ENCODE peak calls at places on chromosomes 11 and 22, in five cellular contexts. C, M, O, B and L are unnamed samples. For H3K36me3, the result is how much of the 10 kb centered on the place peaks cover.

GRCh38 chr22:26852176-26852575 is 194.8 kb downstream of the MIAT start:
- DNase-seq in B (peak), C (no peak), O (no peak), M (no peak), L (no peak)

GRCh38 chr11:73958521-73959141 is 7.8 kb downstream of the DNAJB13 start:
- DNase-seq in B (no peak), M (no peak), O (no peak), C (no peak), L (no peak)

GRCh38 chr11:68032997-68033707 is 2.7 kb downstream of the NDUFS8 start:
- DNase-seq in B (no peak), M (no peak), O (no peak), C (no peak), L (no peak)

GRCh38 chr11:34680918-34681554 is 60.1 kb downstream of the EHF start:
- DNase-seq in B (no peak), C (no peak), O (no peak), M (no peak), L (no peak)

GRCh38 chr11:8083088-8083395 is 2.0 kb downstream of the TUB start:
- DNase-seq in O (no peak), C (no peak), B (no peak), M (no peak), L (no peak)

GRCh38 chr11:116317212-116317611 is 455.6 kb downstream of the BUD13 start:
- DNase-seq in M (no peak), O (no peak), C (no peak), B (no peak), L (no peak)

GRCh38 chr11:8631395-8632110 is 37.5 kb upstream of the STK33 start:
- DNase-seq in C (no peak), O (no peak), M (no peak), B (no peak), L (no peak)

GRCh38 chr11:68469122-68469521 is 8.6 kb downstream of the PPP6R3 start:
- DNase-seq in B (no peak), C (no peak), M (no peak), O (no peak), L (no peak)

GRCh38 chr11:33654594-33654993 is 46.0 kb downstream of the C11orf91 start:
- DNase-seq in O (no peak), M (no peak), B (no peak), C (no peak), L (no peak)

GRCh38 chr11:67120881-67121710 is 2.0 kb downstream of the KDM2A start:
- DNase-seq in B (peak), C (no peak), M (peak), O (no peak), L (no peak)

GRCh38 chr11:1157341-1157644 is 460 bp upstream of the MUC5AC start:
- DNase-seq in B (no peak), C (no peak), O (no peak), M (no peak), L (no peak)

GRCh38 chr11:46896719-46897406 is 21.5 kb downstream of the LRP4 start:
- DNase-seq in C (no peak), O (no peak), B (no peak), M (no peak), L (no peak)

GRCh38 chr11:84420261-84420660 is 1134.1 kb upstream of the CCDC90B start:
- DNase-seq in M (no peak), C (no peak), B (no peak), O (no peak), L (no peak)

GRCh38 chr22:33971561-33971961 is 51.3 kb upstream of the LARGE1 start:
- DNase-seq in O (no peak), M (no peak), B (no peak), C (no peak), L (peak)

GRCh38 chr22:50627452-50627913 is 469 bp downstream of the ARSA start:
- DNase-seq in M (no peak), C (no peak), B (peak), O (no peak), L (peak)

GRCh38 chr11:23509821-23510220 is 649.5 kb upstream of the CCDC179 start:
- DNase-seq in C (no peak), M (no peak), B (no peak), O (no peak), L (no peak)

GRCh38 chr11:18203723-18204122 is 31.1 kb downstream of the MRGPRX4 start:
- DNase-seq in B (no peak), O (no peak), M (no peak), C (no peak), L (no peak)

GRCh38 chr11:32131321-32131720 is 40.4 kb downstream of the RCN1 start:
- DNase-seq in C (no peak), B (no peak), O (no peak), M (no peak), L (no peak)

GRCh38 chr11:130211781-130212401 is 52.3 kb downstream of the ST14 start:
- DNase-seq in M (no peak), C (no peak), B (peak), O (peak), L (peak)

GRCh38 chr11:4393209-4394196 is at the start of gene TRIM21:
- DNase-seq in M (peak), O (peak), C (peak), B (peak), L (peak)
- TF ChIP-seq POLR2A in M (peak), O (no peak), C (peak), B (no peak), L (no peak)

DNA sequence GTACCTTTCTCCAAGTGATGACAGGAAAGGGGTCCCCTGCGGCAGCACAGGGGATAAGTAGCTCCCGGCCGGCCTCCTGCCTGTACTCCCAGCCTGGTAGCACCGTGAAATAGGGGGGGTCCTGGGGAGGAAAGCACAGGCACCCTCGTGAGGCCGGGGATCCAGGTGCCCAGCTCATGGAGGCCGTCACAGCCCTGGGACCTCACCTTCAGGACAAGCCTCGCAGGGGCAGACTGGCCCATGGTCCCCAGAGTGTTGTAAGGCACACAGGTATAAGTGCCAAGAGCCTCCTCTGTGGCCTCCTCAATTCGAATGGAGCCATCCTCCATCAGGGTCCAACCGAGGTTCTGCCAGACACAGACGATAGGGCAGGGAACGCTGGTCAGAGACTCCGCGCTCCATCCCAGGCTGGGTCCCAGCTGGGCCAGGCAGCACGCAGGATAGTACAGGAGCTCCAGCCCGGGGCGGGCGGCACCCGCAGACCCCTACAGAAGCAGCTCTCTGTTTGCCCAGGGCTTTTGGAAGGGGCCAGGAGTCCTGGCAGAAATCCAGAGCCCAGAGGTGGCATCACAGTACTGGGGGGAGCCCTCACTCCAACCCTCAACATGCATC is 25.2 kb downstream of the IGSF9B start:
- DNase-seq in C (no peak), O (no peak), B (no peak), M (no peak), L (no peak)
- H3K36me3 ChIP-seq in C (under half), O (under half), B (under half), M (under half), L (under half)

GRCh38 chr11:86802601-86803051 is 2.3 kb downstream of the PRSS23 start:
- DNase-seq in C (no peak), B (no peak), O (no peak), M (no peak), L (no peak)

GRCh38 chr11:86803136-86803535 is 2.8 kb downstream of the PRSS23 start:
- DNase-seq in O (no peak), M (no peak), B (no peak), C (no peak), L (no peak)

GRCh38 chr11:86802146-86802545 is 1.8 kb downstream of the PRSS23 start:
- DNase-seq in C (no peak), M (no peak), B (no peak), O (no peak), L (no peak)

GRCh38 chr11:86804871-86805415 is 4.6 kb downstream of the PRSS23 start:
- DNase-seq in B (no peak), O (no peak), M (no peak), C (no peak), L (no peak)

GRCh38 chr11:86803641-86804040 is 3.3 kb downstream of the PRSS23 start:
- DNase-seq in B (no peak), M (no peak), C (no peak), O (no peak), L (no peak)
- H3K27ac ChIP-seq in B (peak), M (no peak), C (no peak), O (no peak), L (peak)

DNA sequence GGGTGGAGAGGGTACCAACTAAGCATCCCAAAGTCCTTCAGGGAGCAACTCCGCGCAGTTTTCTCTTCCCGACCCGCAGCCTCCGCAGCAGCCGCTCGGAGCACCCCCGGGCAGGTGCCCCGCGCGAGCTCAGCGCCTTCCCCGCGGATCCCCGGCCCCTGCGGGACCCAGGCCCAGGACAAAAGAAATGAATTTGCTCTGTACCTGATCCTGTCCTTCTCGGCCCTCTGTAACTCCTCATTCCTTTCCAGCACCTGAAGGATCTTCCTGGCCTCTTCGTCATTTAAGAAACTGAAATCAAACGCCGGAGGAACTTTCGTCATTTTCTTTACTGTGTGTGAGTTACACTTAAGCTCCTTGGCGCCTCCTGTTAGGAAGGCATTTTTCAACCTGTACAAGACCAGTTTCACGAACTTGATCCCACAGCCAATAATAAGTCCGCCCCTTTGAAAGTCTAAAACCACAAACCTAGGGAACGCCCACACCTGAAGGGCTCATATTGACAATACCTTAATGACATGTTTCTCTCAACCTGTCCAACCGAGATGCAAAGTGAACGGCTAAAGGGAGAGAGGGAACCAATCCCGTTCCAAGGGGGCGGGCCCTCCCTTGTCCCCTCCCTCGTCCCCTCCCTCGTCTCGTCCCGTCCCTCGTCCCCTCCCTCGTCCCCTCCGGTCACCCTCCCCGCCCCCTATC is at the start of gene EXPH5:
- DNase-seq in B (peak), M (peak), O (peak), C (peak), L (peak)
- TF ChIP-seq POLR2A in B (no peak), M (no peak), O (no peak), C (no peak), L (peak)

DNA sequence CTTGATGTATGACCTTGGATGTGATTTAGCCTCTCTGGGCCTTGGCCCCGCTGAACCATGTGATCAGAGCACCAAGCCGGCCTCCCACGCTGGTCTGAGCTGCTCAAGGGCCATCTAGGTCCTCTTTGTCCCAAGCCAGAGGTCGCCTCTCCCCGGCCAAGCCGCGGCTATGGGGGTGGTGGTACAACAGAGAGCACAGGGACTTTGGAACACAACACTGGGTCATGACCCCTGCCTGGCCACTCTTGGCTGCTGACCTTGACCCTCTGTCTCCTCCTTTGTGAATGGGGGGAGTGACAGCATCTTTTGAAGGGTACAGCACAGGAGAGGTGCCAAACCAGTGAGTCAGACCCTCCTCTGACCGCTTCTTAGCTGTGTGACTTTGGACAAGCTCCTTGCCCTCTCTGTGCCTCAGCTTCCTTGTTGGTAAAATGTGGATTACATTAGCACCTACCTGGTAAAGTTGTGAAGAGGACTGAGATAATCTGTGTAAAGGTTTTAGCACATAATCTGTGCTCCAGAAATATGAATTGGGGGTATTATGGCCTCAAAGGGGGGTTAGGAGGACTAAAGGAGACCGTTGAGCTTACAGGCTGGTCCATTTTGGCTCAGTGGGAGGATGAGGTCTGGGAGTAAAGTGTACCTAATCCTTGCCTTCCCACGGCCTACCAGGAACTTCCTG is 4.7 kb downstream of the SCYL1 start:
- DNase-seq in M (no peak), O (no peak), B (no peak), C (peak), L (no peak)
- H3K36me3 ChIP-seq in M (under half), O (under half), B (under half), C (under half), L (under half)

DNA sequence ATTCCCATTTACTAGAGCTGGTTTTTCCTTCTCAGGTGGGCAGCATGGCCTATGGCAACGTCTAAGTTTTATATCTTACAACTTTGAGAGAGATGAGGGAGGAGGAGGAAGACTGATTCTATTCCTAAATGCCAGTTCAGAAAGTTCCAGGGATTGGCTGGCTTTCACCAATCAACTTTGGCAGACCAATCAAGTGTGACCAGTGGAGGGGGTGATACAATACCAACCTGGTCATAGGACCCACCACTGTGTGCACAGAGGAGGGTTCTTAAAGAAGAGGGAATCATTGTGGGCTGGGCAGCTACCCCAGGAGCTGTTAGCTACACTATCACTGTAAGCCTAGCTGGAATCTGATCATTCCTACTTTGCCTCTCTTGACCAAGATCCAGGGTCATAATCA is 8.1 kb downstream of the DIXDC1 start:
- DNase-seq in O (no peak), M (no peak), B (no peak), C (no peak), L (no peak)
- H3K27ac ChIP-seq in O (no peak), M (no peak), B (peak), C (no peak), L (peak)

DNA sequence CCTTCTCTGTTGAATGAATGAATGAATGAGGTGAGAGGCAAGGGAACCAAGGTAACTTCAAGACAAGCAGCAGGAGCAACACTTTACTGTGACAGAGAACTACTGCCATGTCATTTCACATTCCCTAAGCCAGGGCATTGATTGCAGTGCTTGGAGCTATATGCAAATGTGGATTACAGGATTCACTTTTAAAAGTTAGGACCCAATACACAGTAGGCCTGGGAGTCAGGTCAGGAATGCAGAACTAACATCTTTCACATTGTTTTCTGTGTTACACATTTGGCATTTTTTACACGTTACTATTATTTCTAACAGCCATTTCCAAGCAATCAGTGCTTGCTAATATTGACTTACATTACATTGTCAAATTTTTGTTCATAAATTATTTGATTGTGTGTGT is 26.2 kb upstream of the ME3 start:
- DNase-seq in M (no peak), B (no peak), O (no peak), C (no peak), L (no peak)
- TF ChIP-seq POLR2A in M (no peak), B (no peak), O (no peak), C (no peak), L (no peak)

GRCh38 chr11:9735919-9736318 is 72.0 kb downstream of the SWAP70 start:
- DNase-seq in M (no peak), O (no peak), C (no peak), B (no peak), L (no peak)
- H3K36me3 ChIP-seq in M (under half), O (under half), C (under half), B (under half), L (under half)

GRCh38 chr22:40535642-40536041 is 100.9 kb downstream of the MRTFA start:
- DNase-seq in O (no peak), C (no peak), M (no peak), B (no peak), L (no peak)
- H3K27ac ChIP-seq in O (no peak), C (no peak), M (peak), B (peak), L (peak)

GRCh38 chr22:38698407-38699094 is 2.2 kb downstream of the JOSD1 start:
- DNase-seq in C (no peak), O (no peak), M (no peak), B (peak), L (no peak)

GRCh38 chr22:38699784-38700183 is 959 bp downstream of the JOSD1 start:
- DNase-seq in C (no peak), B (peak), M (no peak), O (no peak), L (no peak)

GRCh38 chr22:38699143-38699542 is 1.6 kb downstream of the JOSD1 start:
- DNase-seq in B (peak), C (no peak), O (no peak), M (no peak), L (no peak)

GRCh38 chr22:38700789-38701628 is at the start of gene JOSD1:
- DNase-seq in B (peak), C (peak), O (peak), M (peak), L (peak)

GRCh38 chr22:38700271-38700788 is 413 bp downstream of the JOSD1 start:
- DNase-seq in B (peak), M (no peak), C (no peak), O (peak), L (peak)
- TF ChIP-seq POLR2A in B (no peak), M (no peak), C (no peak), O (no peak), L (no peak)